ENCODE peak calls at places on chromosome X, in five cellular contexts. One of them, this sample, is unnamed.

GRCh38 chrX:56429581-56429980 is 133.8 kb upstream of the UBQLN2 start:
- DNase-seq in foreskin fibroblast: no peak
- DNase-seq in left lung: no peak
- DNase-seq in A549: no peak
- DNase-seq in sigmoid colon: no peak
- DNase-seq in this sample: no peak

GRCh38 chrX:141320801-141321200 is 78.5 kb upstream of the SPANXC start:
- DNase-seq in foreskin fibroblast: no peak
- DNase-seq in left lung: no peak
- DNase-seq in A549: no peak
- DNase-seq in sigmoid colon: no peak
- DNase-seq in this sample: peak; percentile 5

GRCh38 chrX:135497736-135498135 is 22.7 kb upstream of the INTS6L start:
- DNase-seq in foreskin fibroblast: no peak
- DNase-seq in left lung: no peak
- DNase-seq in A549: no peak
- DNase-seq in sigmoid colon: no peak
- DNase-seq in this sample: no peak

GRCh38 chrX:132692066-132692465 is 203.2 kb upstream of the MBNL3 start:
- DNase-seq in foreskin fibroblast: no peak
- DNase-seq in left lung: no peak
- DNase-seq in A549: no peak
- DNase-seq in sigmoid colon: no peak
- DNase-seq in this sample: peak; percentile 11

GRCh38 chrX:13283968-13284914 is 35.6 kb downstream of the ATXN3L start:
- DNase-seq in foreskin fibroblast: peak; percentile 73
- DNase-seq in left lung: no peak
- DNase-seq in A549: no peak
- DNase-seq in sigmoid colon: no peak
- DNase-seq in this sample: peak; percentile 79

GRCh38 chrX:107674480-107675364 is 46.4 kb downstream of the PRPS1 start:
- DNase-seq in foreskin fibroblast: peak; percentile 76
- DNase-seq in left lung: no peak
- DNase-seq in A549: no peak
- DNase-seq in sigmoid colon: peak; percentile 95
- DNase-seq in this sample: peak; percentile 92

GRCh38 chrX:150362599-150363481 is at the start of gene MAMLD1:
- DNase-seq in foreskin fibroblast: peak; percentile 76
- DNase-seq in left lung: peak; percentile 84
- DNase-seq in A549: peak; percentile 82
- DNase-seq in sigmoid colon: peak; percentile 86
- DNase-seq in this sample: peak; percentile 80

GRCh38 chrX:41600266-41600665 is 88.5 kb upstream of the GPR34 start:
- DNase-seq in foreskin fibroblast: peak; percentile 29
- DNase-seq in left lung: no peak
- DNase-seq in A549: no peak
- DNase-seq in sigmoid colon: no peak
- DNase-seq in this sample: peak; percentile 70

GRCh38 chrX:74492720-74493201 is 71.5 kb downstream of the SLC16A2 start:
- DNase-seq in foreskin fibroblast: no peak
- DNase-seq in left lung: no peak
- DNase-seq in A549: peak; percentile 1
- DNase-seq in sigmoid colon: no peak
- DNase-seq in this sample: peak; percentile 1

GRCh38 chrX:40107291-40108083 is 9.7 kb upstream of the BCOR start:
- DNase-seq in foreskin fibroblast: no peak
- DNase-seq in left lung: peak; percentile 91
- DNase-seq in A549: peak; percentile 74
- DNase-seq in sigmoid colon: peak; percentile 82
- DNase-seq in this sample: no peak

GRCh38 chrX:112643721-112644120 is 36.0 kb downstream of the LHFPL1 start:
- DNase-seq in foreskin fibroblast: no peak
- DNase-seq in left lung: no peak
- DNase-seq in A549: no peak
- DNase-seq in sigmoid colon: no peak
- DNase-seq in this sample: no peak

GRCh38 chrX:115650916-115651315 is 89.9 kb downstream of the PLS3 start:
- DNase-seq in foreskin fibroblast: peak; percentile 8
- DNase-seq in left lung: no peak
- DNase-seq in A549: peak; percentile 51
- DNase-seq in sigmoid colon: no peak
- DNase-seq in this sample: peak; percentile 50

GRCh38 chrX:72060196-72060974 is 71.3 kb downstream of the RTL5 start:
- DNase-seq in foreskin fibroblast: no peak
- DNase-seq in left lung: no peak
- DNase-seq in A549: peak; percentile 18
- DNase-seq in sigmoid colon: no peak
- DNase-seq in this sample: peak; percentile 32

GRCh38 chrX:23380581-23380980 is 45.9 kb downstream of the PTCHD1 start:
- DNase-seq in foreskin fibroblast: no peak
- DNase-seq in left lung: no peak
- DNase-seq in A549: no peak
- DNase-seq in sigmoid colon: no peak
- DNase-seq in this sample: no peak

GRCh38 chrX:75522565-75523411 is at the start of gene ZDHHC15:
- DNase-seq in foreskin fibroblast: no peak
- DNase-seq in left lung: peak; percentile 82
- DNase-seq in A549: no peak
- DNase-seq in sigmoid colon: peak; percentile 83
- DNase-seq in this sample: peak; percentile 3

GRCh38 chrX:74506310-74507115 is 85.2 kb downstream of the SLC16A2 start:
- DNase-seq in foreskin fibroblast: no peak
- DNase-seq in left lung: no peak
- DNase-seq in A549: no peak
- DNase-seq in sigmoid colon: no peak
- DNase-seq in this sample: no peak

GRCh38 chrX:6729581-6729980 is 194.7 kb upstream of the VCX3A start:
- DNase-seq in foreskin fibroblast: no peak
- DNase-seq in left lung: no peak
- DNase-seq in A549: no peak
- DNase-seq in sigmoid colon: no peak
- DNase-seq in this sample: no peak

GRCh38 chrX:40132751-40133150 is 35.0 kb upstream of the BCOR start:
- DNase-seq in foreskin fibroblast: no peak
- DNase-seq in left lung: no peak
- DNase-seq in A549: peak; percentile 74
- DNase-seq in sigmoid colon: peak; percentile 92
- DNase-seq in this sample: peak; percentile 88

GRCh38 chrX:139304471-139304870 is 226.1 kb upstream of the F9 start:
- DNase-seq in foreskin fibroblast: no peak
- DNase-seq in left lung: no peak
- DNase-seq in A549: no peak
- DNase-seq in sigmoid colon: no peak
- DNase-seq in this sample: no peak

DNA sequence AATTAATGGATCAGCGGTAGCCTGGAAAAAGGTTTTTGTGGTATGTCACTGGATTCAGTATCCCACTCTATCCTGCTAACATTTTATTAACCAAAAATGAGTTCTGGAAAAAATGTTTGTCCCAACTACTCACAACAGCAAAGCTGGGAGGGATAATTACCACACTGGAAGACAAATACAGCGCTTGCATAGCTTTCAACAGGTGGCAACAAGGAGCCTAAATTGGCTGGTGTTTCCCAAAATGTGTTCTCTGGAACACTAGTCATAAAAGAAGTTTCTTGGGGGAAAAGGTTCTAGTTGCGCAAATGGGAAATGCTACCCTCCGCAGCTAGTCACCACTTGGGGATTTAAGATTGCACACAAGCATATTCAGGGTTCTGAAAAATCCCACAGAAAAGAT is 54.6 kb downstream of the BEND2 start:
- DNase-seq in foreskin fibroblast: no peak
- DNase-seq in left lung: no peak
- DNase-seq in A549: no peak
- DNase-seq in sigmoid colon: no peak
- DNase-seq in this sample: no peak
- H3K4me3 ChIP-seq in foreskin fibroblast: no peak overlapping the region
- H3K4me3 ChIP-seq in left lung: no peak overlapping the region
- H3K4me3 ChIP-seq in A549: no peak overlapping the region
- H3K4me3 ChIP-seq in sigmoid colon: no peak overlapping the region
- H3K4me3 ChIP-seq in this sample: no peak overlapping the region

GRCh38 chrX:102154218-102154860 is 1.4 kb downstream of the BEX5 start:
- DNase-seq in foreskin fibroblast: no peak
- DNase-seq in left lung: no peak
- DNase-seq in A549: no peak
- DNase-seq in sigmoid colon: no peak
- DNase-seq in this sample: no peak
- TF ChIP-seq CTCF in foreskin fibroblast: no peak
- TF ChIP-seq CTCF in left lung: no peak
- TF ChIP-seq CTCF in A549: no peak
- TF ChIP-seq CTCF in sigmoid colon: no peak
- TF ChIP-seq CTCF in this sample: no peak

GRCh38 chrX:110004970-110005369 is 2.1 kb downstream of the TMEM164 start:
- DNase-seq in foreskin fibroblast: no peak
- DNase-seq in left lung: no peak
- DNase-seq in A549: no peak
- DNase-seq in sigmoid colon: no peak
- DNase-seq in this sample: no peak
- H3K4me3 ChIP-seq in foreskin fibroblast: no peak overlapping the region
- H3K4me3 ChIP-seq in left lung: peak overlapping the region; percentile 59
- H3K4me3 ChIP-seq in A549: peak overlapping the region; percentile 84
- H3K4me3 ChIP-seq in sigmoid colon: no peak overlapping the region
- H3K4me3 ChIP-seq in this sample: peak overlapping the region; percentile 65

DNA sequence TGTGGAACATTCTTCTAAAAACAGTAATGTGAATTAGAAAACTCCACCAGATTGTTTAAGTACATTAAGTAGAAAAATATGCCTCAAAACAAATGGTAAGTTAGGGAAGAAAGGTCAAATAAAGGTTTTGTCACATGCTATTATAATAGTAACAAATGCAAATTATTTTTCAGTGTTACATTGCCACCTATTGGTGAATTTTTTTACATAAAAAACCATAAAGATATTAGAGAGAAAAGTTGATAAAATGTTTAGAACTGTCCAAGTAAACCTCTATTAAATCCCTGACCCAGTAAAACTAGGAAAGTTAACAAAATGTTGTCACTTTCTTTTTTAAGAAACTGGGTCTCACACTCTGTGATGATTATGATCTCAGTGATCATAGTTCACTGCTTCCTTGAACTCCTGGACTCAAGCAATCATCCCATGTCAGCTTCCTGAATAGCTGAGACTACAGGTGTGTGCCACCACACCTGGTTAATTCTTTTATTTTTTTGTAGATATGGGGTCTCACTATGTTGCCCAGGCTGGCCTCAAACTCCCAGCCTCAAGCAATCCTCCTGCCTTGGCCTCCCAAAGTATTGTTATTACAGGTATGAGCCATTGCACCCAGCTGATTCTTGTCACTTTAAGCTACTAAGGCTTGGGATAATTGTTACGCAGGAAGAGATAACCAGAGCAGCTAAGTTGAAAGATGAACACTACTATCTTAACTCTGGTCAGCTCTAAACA is 157.6 kb downstream of the ATRX start:
- DNase-seq in foreskin fibroblast: no peak
- DNase-seq in left lung: no peak
- DNase-seq in A549: no peak
- DNase-seq in sigmoid colon: no peak
- DNase-seq in this sample: no peak
- TF ChIP-seq CTCF in foreskin fibroblast: no peak
- TF ChIP-seq CTCF in left lung: no peak
- TF ChIP-seq CTCF in A549: peak; percentile 16
- TF ChIP-seq CTCF in sigmoid colon: no peak
- TF ChIP-seq CTCF in this sample: no peak

GRCh38 chrX:119455264-119455663 is 13.0 kb upstream of the SLC25A5 start:
- DNase-seq in foreskin fibroblast: no peak
- DNase-seq in left lung: no peak
- DNase-seq in A549: peak; percentile 16
- DNase-seq in sigmoid colon: no peak
- DNase-seq in this sample: peak; percentile 16

GRCh38 chrX:119459181-119459580 is 9.1 kb upstream of the SLC25A5 start:
- DNase-seq in foreskin fibroblast: no peak
- DNase-seq in left lung: no peak
- DNase-seq in A549: no peak
- DNase-seq in sigmoid colon: no peak
- DNase-seq in this sample: no peak

DNA sequence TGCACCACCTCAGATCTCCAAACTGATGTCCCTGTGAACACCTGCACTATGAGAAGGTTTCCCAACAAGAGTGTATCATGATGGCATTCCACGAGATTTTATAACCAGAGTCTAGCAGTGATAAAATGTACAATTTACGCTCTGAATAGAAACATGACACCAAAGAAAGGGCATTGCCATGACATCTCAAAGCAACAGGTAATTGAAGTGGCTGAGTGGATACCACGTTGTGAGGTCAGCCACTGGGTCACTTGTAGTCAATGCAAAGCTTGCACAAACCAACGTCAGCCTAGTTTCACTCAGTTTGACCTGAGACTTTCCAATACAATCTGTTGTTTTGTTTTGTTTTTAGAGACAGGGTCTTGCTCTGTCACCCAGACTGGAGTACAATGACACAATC is 15.0 kb upstream of the SLC25A5 start:
- DNase-seq in foreskin fibroblast: no peak
- DNase-seq in left lung: no peak
- DNase-seq in A549: no peak
- DNase-seq in sigmoid colon: no peak
- DNase-seq in this sample: no peak
- H3K4me3 ChIP-seq in foreskin fibroblast: no peak overlapping the region
- H3K4me3 ChIP-seq in left lung: no peak overlapping the region
- H3K4me3 ChIP-seq in A549: no peak overlapping the region
- H3K4me3 ChIP-seq in sigmoid colon: no peak overlapping the region
- H3K4me3 ChIP-seq in this sample: no peak overlapping the region

GRCh38 chrX:11558972-11559371 is 106.7 kb downstream of the ARHGAP6 start:
- DNase-seq in foreskin fibroblast: no peak
- DNase-seq in left lung: no peak
- DNase-seq in A549: peak; percentile 44
- DNase-seq in sigmoid colon: no peak
- DNase-seq in this sample: no peak
- TF ChIP-seq CTCF in foreskin fibroblast: peak; percentile 21
- TF ChIP-seq CTCF in left lung: peak; percentile 24
- TF ChIP-seq CTCF in A549: no peak
- TF ChIP-seq CTCF in sigmoid colon: no peak
- TF ChIP-seq CTCF in this sample: peak; percentile 26

DNA sequence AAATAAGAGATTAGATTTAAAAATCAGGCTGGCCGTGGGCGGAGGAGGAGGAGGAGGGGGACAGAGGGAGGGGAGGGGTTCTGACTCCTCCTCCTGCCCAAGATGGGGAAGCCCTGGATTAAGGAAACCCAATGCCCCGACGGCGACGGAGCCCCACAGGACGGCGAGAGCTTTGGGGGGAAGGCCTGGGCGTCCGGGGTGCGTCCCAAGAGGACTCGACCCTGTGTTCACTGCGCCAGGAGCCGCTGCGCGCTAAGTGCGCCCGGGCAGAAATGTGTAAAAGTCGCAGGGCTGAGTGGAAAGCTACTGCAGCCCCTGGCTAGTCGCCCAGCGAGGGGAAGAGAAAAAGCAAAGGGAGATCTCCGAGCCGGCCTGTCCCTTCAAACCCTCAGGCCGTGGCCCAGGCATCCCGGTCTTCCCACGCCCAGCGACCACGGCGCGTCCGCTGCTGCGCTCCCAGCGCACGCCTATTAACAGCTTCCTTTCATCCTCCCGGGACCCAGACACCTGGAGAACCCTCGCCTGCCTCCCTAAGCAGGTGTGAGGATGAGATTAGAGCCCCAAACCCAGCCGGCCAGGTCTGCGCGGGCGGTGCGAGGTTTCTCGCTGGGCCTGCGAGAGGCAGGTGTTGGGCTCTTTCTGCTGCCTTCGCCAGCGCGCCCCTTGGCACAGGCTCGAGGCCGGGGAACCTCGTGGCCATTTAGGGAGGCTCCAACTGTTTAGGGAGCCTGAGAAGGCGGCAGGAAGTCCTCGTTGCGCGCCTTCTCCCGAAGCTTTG is 1.4 kb upstream of the RPS6KA3 start:
- DNase-seq in foreskin fibroblast: no peak
- DNase-seq in left lung: peak; percentile 83
- DNase-seq in A549: no peak
- DNase-seq in sigmoid colon: peak; percentile 86
- DNase-seq in this sample: peak; percentile 28
- H3K4me3 ChIP-seq in foreskin fibroblast: peak overlapping the region; percentile 64
- H3K4me3 ChIP-seq in left lung: peak overlapping the region; percentile 62
- H3K4me3 ChIP-seq in A549: peak overlapping the region; percentile 65
- H3K4me3 ChIP-seq in sigmoid colon: peak overlapping the region; percentile 73
- H3K4me3 ChIP-seq in this sample: peak overlapping the region; percentile 62